ENCODE peak calls at places on chromosome 18, in six cellular contexts. One of them, this sample, is unnamed.

GRCh38 chr18:48616484-48617255 is 77.8 kb downstream of the CTIF start:
- DNase-seq in Daoy: no peak
- DNase-seq in T-helper 1 cell: no peak
- DNase-seq in iris pigment epithelial cell: no peak
- DNase-seq in HEK293T: no peak
- DNase-seq in keratinocyte: no peak
- DNase-seq in this sample: peak

GRCh38 chr18:76458522-76459311 is 36.3 kb downstream of the ZNF516 start:
- DNase-seq in Daoy: no peak
- DNase-seq in T-helper 1 cell: no peak
- DNase-seq in iris pigment epithelial cell: no peak
- DNase-seq in HEK293T: no peak
- DNase-seq in keratinocyte: no peak
- DNase-seq in this sample: no peak

GRCh38 chr18:56716692-56717146 is 65.6 kb downstream of the WDR7 start:
- DNase-seq in Daoy: no peak
- DNase-seq in T-helper 1 cell: no peak
- DNase-seq in iris pigment epithelial cell: peak
- DNase-seq in HEK293T: no peak
- DNase-seq in keratinocyte: no peak
- DNase-seq in this sample: no peak

GRCh38 chr18:61502472-61502871 is 169.2 kb downstream of the CDH20 start:
- DNase-seq in Daoy: peak
- DNase-seq in T-helper 1 cell: no peak
- DNase-seq in iris pigment epithelial cell: peak
- DNase-seq in HEK293T: peak
- DNase-seq in keratinocyte: peak
- DNase-seq in this sample: peak

GRCh38 chr18:8045890-8046289 is 478.8 kb downstream of the PTPRM start:
- DNase-seq in Daoy: peak
- DNase-seq in T-helper 1 cell: no peak
- DNase-seq in iris pigment epithelial cell: no peak
- DNase-seq in HEK293T: no peak
- DNase-seq in keratinocyte: no peak
- DNase-seq in this sample: peak

GRCh38 chr18:38076346-38077053 is 510.9 kb upstream of the CELF4 start:
- DNase-seq in Daoy: no peak
- DNase-seq in T-helper 1 cell: no peak
- DNase-seq in iris pigment epithelial cell: no peak
- DNase-seq in HEK293T: no peak
- DNase-seq in keratinocyte: no peak
- DNase-seq in this sample: no peak

GRCh38 chr18:7325126-7325430 is 94.2 kb downstream of the LRRC30 start:
- DNase-seq in Daoy: peak
- DNase-seq in T-helper 1 cell: no peak
- DNase-seq in iris pigment epithelial cell: peak
- DNase-seq in HEK293T: no peak
- DNase-seq in keratinocyte: peak
- DNase-seq in this sample: no peak

GRCh38 chr18:50805732-50806131 is 14.1 kb downstream of the MRO start:
- DNase-seq in Daoy: no peak
- DNase-seq in T-helper 1 cell: no peak
- DNase-seq in iris pigment epithelial cell: peak
- DNase-seq in HEK293T: no peak
- DNase-seq in keratinocyte: no peak
- DNase-seq in this sample: peak

GRCh38 chr18:77470836-77471413 is 221.3 kb downstream of the GALR1 start:
- DNase-seq in Daoy: no peak
- DNase-seq in T-helper 1 cell: no peak
- DNase-seq in iris pigment epithelial cell: no peak
- DNase-seq in HEK293T: no peak
- DNase-seq in keratinocyte: no peak
- DNase-seq in this sample: no peak

GRCh38 chr18:42525905-42526304 is 570.9 kb downstream of the PIK3C3 start:
- DNase-seq in Daoy: no peak
- DNase-seq in T-helper 1 cell: no peak
- DNase-seq in iris pigment epithelial cell: no peak
- DNase-seq in HEK293T: no peak
- DNase-seq in keratinocyte: no peak
- DNase-seq in this sample: no peak

GRCh38 chr18:41875094-41875780 is 79.8 kb upstream of the PIK3C3 start:
- DNase-seq in Daoy: no peak
- DNase-seq in T-helper 1 cell: no peak
- DNase-seq in iris pigment epithelial cell: peak
- DNase-seq in HEK293T: no peak
- DNase-seq in keratinocyte: peak
- DNase-seq in this sample: peak

GRCh38 chr18:62420513-62421209 is 95.6 kb downstream of the TNFRSF11A start:
- DNase-seq in Daoy: peak
- DNase-seq in T-helper 1 cell: peak
- DNase-seq in iris pigment epithelial cell: peak
- DNase-seq in HEK293T: no peak
- DNase-seq in keratinocyte: no peak
- DNase-seq in this sample: peak

GRCh38 chr18:47830772-47831171 is 99.7 kb downstream of the SMAD2 start:
- DNase-seq in Daoy: no peak
- DNase-seq in T-helper 1 cell: no peak
- DNase-seq in iris pigment epithelial cell: peak
- DNase-seq in HEK293T: no peak
- DNase-seq in keratinocyte: no peak
- DNase-seq in this sample: no peak

GRCh38 chr18:11667578-11667977 is 21.5 kb upstream of the GNAL start:
- DNase-seq in Daoy: no peak
- DNase-seq in T-helper 1 cell: no peak
- DNase-seq in iris pigment epithelial cell: no peak
- DNase-seq in HEK293T: no peak
- DNase-seq in keratinocyte: no peak
- DNase-seq in this sample: no peak

GRCh38 chr18:35983818-35984217 is 11.3 kb downstream of the RMP24 start:
- DNase-seq in Daoy: no peak
- DNase-seq in T-helper 1 cell: no peak
- DNase-seq in iris pigment epithelial cell: peak
- DNase-seq in HEK293T: no peak
- DNase-seq in keratinocyte: no peak
- DNase-seq in this sample: peak

GRCh38 chr18:32461704-32462272 is 8.9 kb downstream of the GAREM1 start:
- DNase-seq in Daoy: no peak
- DNase-seq in T-helper 1 cell: no peak
- DNase-seq in iris pigment epithelial cell: no peak
- DNase-seq in HEK293T: no peak
- DNase-seq in keratinocyte: no peak
- DNase-seq in this sample: no peak

GRCh38 chr18:76686737-76687231 is 135.6 kb upstream of the ZNF236 start:
- DNase-seq in Daoy: peak
- DNase-seq in T-helper 1 cell: no peak
- DNase-seq in iris pigment epithelial cell: peak
- DNase-seq in HEK293T: peak
- DNase-seq in keratinocyte: no peak
- DNase-seq in this sample: peak

GRCh38 chr18:79439201-79440023 is 43.7 kb downstream of the NFATC1 start:
- DNase-seq in Daoy: peak
- DNase-seq in T-helper 1 cell: peak
- DNase-seq in iris pigment epithelial cell: peak
- DNase-seq in HEK293T: peak
- DNase-seq in keratinocyte: no peak
- DNase-seq in this sample: no peak

GRCh38 chr18:59144483-59144882 is 4.8 kb downstream of the SEC11C start:
- DNase-seq in Daoy: no peak
- DNase-seq in T-helper 1 cell: no peak
- DNase-seq in iris pigment epithelial cell: no peak
- DNase-seq in HEK293T: no peak
- DNase-seq in keratinocyte: no peak
- DNase-seq in this sample: no peak

GRCh38 chr18:76406791-76407190 is 88.3 kb downstream of the ZNF516 start:
- DNase-seq in Daoy: no peak
- DNase-seq in T-helper 1 cell: no peak
- DNase-seq in iris pigment epithelial cell: no peak
- DNase-seq in HEK293T: no peak
- DNase-seq in keratinocyte: no peak
- DNase-seq in this sample: no peak

GRCh38 chr18:73409242-73409641 is 541.5 kb upstream of the NETO1 start:
- DNase-seq in Daoy: no peak
- DNase-seq in T-helper 1 cell: no peak
- DNase-seq in iris pigment epithelial cell: peak
- DNase-seq in HEK293T: no peak
- DNase-seq in keratinocyte: no peak
- DNase-seq in this sample: no peak

GRCh38 chr18:63208676-63209075 is 110.9 kb downstream of the BCL2 start:
- DNase-seq in Daoy: no peak
- DNase-seq in T-helper 1 cell: no peak
- DNase-seq in iris pigment epithelial cell: no peak
- DNase-seq in HEK293T: no peak
- DNase-seq in keratinocyte: no peak
- DNase-seq in this sample: no peak

GRCh38 chr18:23585007-23585871 is 1.1 kb downstream of the NPC1 start:
- DNase-seq in Daoy: peak
- DNase-seq in T-helper 1 cell: no peak
- DNase-seq in iris pigment epithelial cell: no peak
- DNase-seq in HEK293T: peak
- DNase-seq in keratinocyte: no peak
- DNase-seq in this sample: peak

GRCh38 chr18:24447961-24448360 is 12.5 kb upstream of the HRH4 start:
- DNase-seq in Daoy: no peak
- DNase-seq in T-helper 1 cell: no peak
- DNase-seq in iris pigment epithelial cell: no peak
- DNase-seq in HEK293T: no peak
- DNase-seq in keratinocyte: no peak
- DNase-seq in this sample: no peak

GRCh38 chr18:48896326-48896874 is 54.4 kb downstream of the SMAD7 start:
- DNase-seq in Daoy: no peak
- DNase-seq in T-helper 1 cell: no peak
- DNase-seq in iris pigment epithelial cell: no peak
- DNase-seq in HEK293T: no peak
- DNase-seq in keratinocyte: no peak
- DNase-seq in this sample: no peak

GRCh38 chr18:7632152-7633098 is 65.3 kb downstream of the PTPRM start:
- DNase-seq in Daoy: no peak
- DNase-seq in T-helper 1 cell: no peak
- DNase-seq in iris pigment epithelial cell: no peak
- DNase-seq in HEK293T: no peak
- DNase-seq in keratinocyte: no peak
- DNase-seq in this sample: peak

GRCh38 chr18:35582310-35582682 is 756 bp downstream of the GALNT1 start:
- DNase-seq in Daoy: no peak
- DNase-seq in T-helper 1 cell: no peak
- DNase-seq in iris pigment epithelial cell: no peak
- DNase-seq in HEK293T: no peak
- DNase-seq in keratinocyte: no peak
- DNase-seq in this sample: peak

GRCh38 chr18:1848716-1849115 is 722.6 kb downstream of the METTL4 start:
- DNase-seq in Daoy: peak
- DNase-seq in T-helper 1 cell: no peak
- DNase-seq in iris pigment epithelial cell: no peak
- DNase-seq in HEK293T: no peak
- DNase-seq in keratinocyte: no peak
- DNase-seq in this sample: no peak

GRCh38 chr18:65436430-65436829 is 314.4 kb upstream of the CDH7 start:
- DNase-seq in Daoy: no peak
- DNase-seq in T-helper 1 cell: no peak
- DNase-seq in iris pigment epithelial cell: no peak
- DNase-seq in HEK293T: peak
- DNase-seq in keratinocyte: no peak
- DNase-seq in this sample: no peak

GRCh38 chr18:49447810-49448745 is 12.4 kb downstream of the DYM start:
- DNase-seq in Daoy: peak
- DNase-seq in T-helper 1 cell: peak
- DNase-seq in iris pigment epithelial cell: peak
- DNase-seq in HEK293T: peak
- DNase-seq in keratinocyte: peak
- DNase-seq in this sample: peak